ENCODE peak calls at places on chromosomes 1 and 21, in nine cellular contexts. E, Z, U, L, R, F, J, H and I are unnamed samples.

GRCh38 chr1:11617314-11617713 is 36.9 kb downstream of the FBXO2 start:
- DNase-seq in U (no peak), L (no peak), H (no peak), E (no peak), F (no peak), R (no peak), Z (no peak), J (no peak), I (no peak)

GRCh38 chr21:45316871-45317400 is 29.2 kb upstream of the POFUT2 start:
- DNase-seq in H (no peak), R (no peak), F (no peak), E (no peak), U (no peak), Z (no peak), L (no peak), J (no peak), I (no peak)

GRCh38 chr1:89739013-89739843 is 81.6 kb upstream of the LRRC8D start:
- DNase-seq in U (peak; percentile 53), E (no peak), Z (peak; percentile 65), H (no peak), L (peak; percentile 80), J (no peak), F (no peak), R (no peak), I (no peak)

GRCh38 chr1:66211521-66211920 is 322.4 kb upstream of the SGIP1 start:
- DNase-seq in J (no peak), R (no peak), E (no peak), Z (peak; percentile 34), H (no peak), L (no peak), F (no peak), U (no peak), I (no peak)

GRCh38 chr1:22930235-22930912 is 42.3 kb downstream of the LACTBL1 start:
- DNase-seq in Z (peak; percentile 48), F (peak; percentile 91), U (peak; percentile 12), L (peak; percentile 17), J (peak; percentile 29), E (peak; percentile 85), R (peak; percentile 4), H (peak; percentile 54), I (no peak)

GRCh38 chr1:38677756-38678155 is 181.8 kb downstream of the RRAGC start:
- DNase-seq in E (no peak), J (no peak), Z (no peak), H (no peak), U (no peak), R (no peak), F (no peak), L (no peak), I (no peak)

GRCh38 chr1:183567584-183567983 is 22.7 kb downstream of the NCF2 start:
- DNase-seq in H (peak; percentile 80), R (no peak), E (no peak), U (no peak), L (peak; percentile 47), J (no peak), F (no peak), Z (peak; percentile 50), I (no peak)

GRCh38 chr1:214824758-214825157 is 221.8 kb downstream of the CENPF start:
- DNase-seq in R (no peak), J (no peak), Z (peak; percentile 30), E (no peak), U (no peak), F (no peak), L (no peak), H (no peak), I (no peak)

GRCh38 chr1:16618719-16619118 is 5.4 kb upstream of the NBPF1 start:
- DNase-seq in H (peak; percentile 52), U (no peak), L (no peak), R (no peak), F (peak; percentile 78), J (no peak), Z (no peak), E (peak; percentile 48), I (no peak)

GRCh38 chr1:24018611-24019580 is 38.8 kb upstream of the SRSF10 start:
- DNase-seq in E (peak; percentile 68), Z (peak; percentile 100), L (peak; percentile 99), U (peak; percentile 98), H (peak; percentile 94), F (peak; percentile 60), J (peak; percentile 98), R (peak; percentile 99), I (peak; percentile 98)

GRCh38 chr1:97139512-97139911 is 417.9 kb downstream of the PTBP2 start:
- DNase-seq in Z (peak; percentile 76), E (no peak), F (no peak), U (peak; percentile 23), H (no peak), R (no peak), J (no peak), L (peak; percentile 47), I (no peak)

GRCh38 chr1:159821171-159821867 is 5.4 kb upstream of the SLAMF8 start:
- DNase-seq in H (peak; percentile 49), L (peak; percentile 47), J (no peak), U (no peak), R (no peak), E (no peak), Z (peak; percentile 67), F (peak; percentile 25), I (no peak)

GRCh38 chr1:153794671-153795324 is 19.6 kb downstream of the SLC27A3 start:
- DNase-seq in F (no peak), E (peak; percentile 79), L (no peak), R (no peak), H (no peak), U (no peak), Z (no peak), J (no peak), I (no peak)

GRCh38 chr1:111441573-111442192 is 7.4 kb downstream of the WDR77 start:
- DNase-seq in U (no peak), F (peak; percentile 75), L (peak; percentile 25), Z (peak; percentile 59), J (peak; percentile 46), H (no peak), E (peak; percentile 58), R (no peak), I (no peak)

GRCh38 chr1:223642155-223642689 is 23.3 kb downstream of the CAPN8 start:
- DNase-seq in H (no peak), L (no peak), U (no peak), F (no peak), E (no peak), Z (no peak), R (no peak), J (no peak), I (no peak)

GRCh38 chr1:185680453-185680852 is 53.7 kb upstream of the HMCN1 start:
- DNase-seq in L (no peak), H (no peak), U (no peak), J (no peak), F (no peak), E (no peak), Z (no peak), R (no peak), I (no peak)

GRCh38 chr21:42237161-42237560 is 18.2 kb downstream of the ABCG1 start:
- DNase-seq in F (no peak), J (no peak), U (no peak), H (no peak), L (no peak), R (no peak), E (no peak), Z (no peak), I (no peak)

DNA sequence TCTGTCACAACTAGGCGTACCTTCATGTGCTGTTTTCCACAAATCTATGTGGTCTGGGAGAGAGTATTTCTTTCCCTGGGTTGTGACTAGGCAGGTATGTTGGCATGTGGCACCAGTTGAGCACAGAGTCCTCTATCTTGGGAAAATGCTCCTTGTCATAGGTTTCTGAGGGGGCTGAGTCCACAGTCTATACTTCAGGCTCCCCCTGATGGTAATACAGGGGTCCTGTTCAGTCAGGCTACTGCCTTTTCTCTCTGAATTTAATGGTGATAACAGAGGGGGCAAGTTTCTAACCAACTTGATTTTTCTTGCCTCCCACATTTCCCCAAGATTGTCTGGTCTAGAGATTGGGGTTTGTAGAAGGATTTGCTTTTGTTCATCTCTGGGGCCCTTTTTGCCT is 35.8 kb downstream of the VANGL1 start:
- DNase-seq in R (no peak), U (no peak), F (no peak), E (no peak), L (no peak), Z (no peak), J (no peak), H (no peak), I (no peak)
- TF ChIP-seq CTCF in R (no peak), U (peak; percentile 26), F (no peak), E (no peak), L (no peak), Z (peak; percentile 35), J (no peak), H (peak; percentile 8), I (no peak)

GRCh38 chr1:85282424-85282823 is 6.0 kb upstream of the BCL10 start:
- DNase-seq in U (no peak), F (peak; percentile 38), E (no peak), H (no peak), L (no peak), J (peak; percentile 54), R (no peak), Z (no peak), I (no peak)
- TF ChIP-seq CTCF in U (peak; percentile 43), F (peak; percentile 19), E (no peak), H (no peak), L (no peak), J (peak; percentile 5), R (no peak), Z (no peak), I (no peak)

GRCh38 chr1:210944255-210944654 is 189.7 kb downstream of the KCNH1 start:
- DNase-seq in J (no peak), F (no peak), Z (no peak), H (no peak), U (no peak), E (no peak), R (no peak), L (no peak), I (no peak)
- TF ChIP-seq CTCF in J (no peak), F (no peak), Z (no peak), H (no peak), U (no peak), E (no peak), R (no peak), L (no peak), I (no peak)

GRCh38 chr21:46326110-46326703 is 2.3 kb downstream of the PCNT start:
- DNase-seq in H (no peak), Z (no peak), L (no peak), J (peak; percentile 32), E (no peak), U (no peak), F (no peak), R (no peak), I (no peak)
- TF ChIP-seq CTCF in H (no peak), Z (no peak), L (no peak), J (peak; percentile 69), E (no peak), U (no peak), F (no peak), R (no peak), I (no peak)

DNA sequence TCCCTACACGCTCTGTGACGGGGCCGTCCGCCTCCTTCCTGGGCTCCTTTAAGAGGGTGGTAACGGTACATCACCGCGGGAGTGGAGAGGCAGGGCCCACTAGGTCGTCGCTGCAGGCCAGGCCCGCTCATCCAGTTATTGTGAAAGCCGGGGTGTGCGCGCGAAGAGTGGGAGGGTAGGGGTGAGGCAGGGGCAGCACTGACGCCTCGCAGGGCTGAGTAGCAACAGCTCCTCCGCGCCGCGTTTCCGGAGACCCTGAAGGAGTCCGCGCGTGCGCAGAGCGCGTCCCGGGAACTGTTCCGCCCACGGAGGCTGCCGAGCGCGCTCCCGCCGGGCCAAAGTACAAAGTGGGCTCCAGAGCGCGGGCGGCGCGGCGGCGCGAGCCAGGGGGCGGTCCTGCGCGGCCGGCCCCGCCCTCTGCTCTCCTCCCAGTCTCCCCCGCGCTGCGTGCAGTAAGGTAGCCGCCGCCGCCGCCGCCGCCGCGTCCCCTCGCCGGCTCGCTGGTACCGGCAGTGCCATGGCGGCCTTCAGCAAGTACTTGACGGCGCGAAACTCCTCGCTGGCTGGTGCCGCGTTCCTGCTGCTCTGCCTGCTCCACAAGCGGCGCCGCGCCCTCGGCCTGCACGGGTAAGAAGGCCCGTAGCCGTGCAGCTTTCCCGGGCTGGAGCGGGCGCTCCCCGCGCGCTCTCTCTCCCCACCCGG is at the start of gene ABCD3:
- DNase-seq in L (peak; percentile 97), U (peak; percentile 96), R (peak; percentile 96), J (peak; percentile 93), E (peak; percentile 98), Z (peak; percentile 99), H (peak; percentile 98), F (peak; percentile 87), I (peak; percentile 93)
- TF ChIP-seq CTCF in L (no peak), U (no peak), R (no peak), J (peak; percentile 32), E (no peak), Z (no peak), H (no peak), F (no peak), I (no peak)